ENCODE peak calls at places on chromosomes 2 and 18, in six cellular contexts. P, W, Y, K, D and O are unnamed samples.

GRCh38 chr18:13229021-13229671 is 10.6 kb downstream of the LDLRAD4 start:
- DNase-seq in P (no peak), W (no peak), Y (no peak), K (no peak), D (no peak), O (no peak)

GRCh38 chr2:46469116-46469515 is 10.2 kb upstream of the TMEM247 start:
- DNase-seq in P (no peak), W (no peak), Y (no peak), K (no peak), D (no peak), O (no peak)

GRCh38 chr2:73053316-73054114 is 18.0 kb downstream of the SFXN5 start:
- DNase-seq in P (no peak), W (no peak), Y (no peak), K (no peak), D (no peak), O (no peak)

GRCh38 chr18:39742015-39742466 is 2176.4 kb upstream of the CELF4 start:
- DNase-seq in P (no peak), W (no peak), Y (no peak), K (no peak), D (no peak), O (no peak)

GRCh38 chr2:171279983-171280790 is 119.5 kb upstream of the TLK1 start:
- DNase-seq in P (no peak), W (no peak), Y (no peak), K (no peak), D (no peak), O (no peak)

GRCh38 chr2:174681983-174682577 is 82.2 kb downstream of the CHRNA1 start:
- DNase-seq in P (peak; percentile 62), W (peak; percentile 43), Y (peak; percentile 65), K (peak; percentile 44), D (peak; percentile 40), O (peak; percentile 26)

GRCh38 chr2:112290098-112290497 is 14.7 kb downstream of the ZC3H6 start:
- DNase-seq in P (no peak), W (no peak), Y (no peak), K (no peak), D (no peak), O (no peak)

GRCh38 chr2:44351088-44351487 is 10.2 kb downstream of the PREPL start:
- DNase-seq in P (no peak), W (peak; percentile 23), Y (no peak), K (no peak), D (no peak), O (no peak)

GRCh38 chr2:51213826-51214225 is 181.9 kb upstream of the NRXN1 start:
- DNase-seq in P (no peak), W (no peak), Y (no peak), K (no peak), D (no peak), O (no peak)

GRCh38 chr2:133456971-133457370 is 111.3 kb downstream of the NCKAP5 start:
- DNase-seq in P (no peak), W (no peak), Y (no peak), K (no peak), D (no peak), O (no peak)

GRCh38 chr2:2720351-2720750 is 389.3 kb upstream of the MYT1L start:
- DNase-seq in P (peak; percentile 10), W (no peak), Y (no peak), K (no peak), D (no peak), O (no peak)

GRCh38 chr2:230974096-230974913 is 21.6 kb upstream of the SPATA3 start:
- DNase-seq in P (no peak), W (peak; percentile 90), Y (no peak), K (no peak), D (no peak), O (no peak)

GRCh38 chr2:113150258-113150601 is 22.8 kb downstream of the IL1RN start:
- DNase-seq in P (no peak), W (no peak), Y (no peak), K (no peak), D (no peak), O (no peak)

GRCh38 chr18:26040051-26040656 is 50.3 kb downstream of the SS18 start:
- DNase-seq in P (no peak), W (no peak), Y (no peak), K (no peak), D (no peak), O (no peak)

GRCh38 chr2:232860593-232861241 is 9.3 kb upstream of the SNORC start:
- DNase-seq in P (no peak), W (no peak), Y (no peak), K (no peak), D (no peak), O (no peak)

GRCh38 chr18:57803119-57803969 is at the start of gene ATP8B1:
- DNase-seq in P (peak; percentile 96), W (peak; percentile 81), Y (peak; percentile 98), K (peak; percentile 72), D (peak; percentile 59), O (peak; percentile 16)

GRCh38 chr2:11705063-11705462 is 35.1 kb upstream of the NTSR2 start:
- DNase-seq in P (no peak), W (no peak), Y (no peak), K (no peak), D (no peak), O (no peak)

GRCh38 chr18:49999128-49999527 is 185.8 kb upstream of the ACAA2 start:
- DNase-seq in P (no peak), W (no peak), Y (no peak), K (no peak), D (no peak), O (no peak)

GRCh38 chr2:31075936-31076590 is 62.2 kb downstream of the GALNT14 start:
- DNase-seq in P (no peak), W (peak; percentile 3), Y (no peak), K (no peak), D (no peak), O (no peak)

GRCh38 chr18:34773961-34774754 is 64.1 kb downstream of the DTNA start:
- DNase-seq in P (no peak), W (peak; percentile 29), Y (peak; percentile 54), K (no peak), D (no peak), O (no peak)

GRCh38 chr2:8608411-8608954 is 73.4 kb upstream of the ID2 start:
- DNase-seq in P (no peak), W (no peak), Y (no peak), K (no peak), D (no peak), O (no peak)

GRCh38 chr18:32349728-32350395 is 120.8 kb downstream of the GAREM1 start:
- DNase-seq in P (no peak), W (peak; percentile 98), Y (no peak), K (no peak), D (peak; percentile 81), O (no peak)

DNA sequence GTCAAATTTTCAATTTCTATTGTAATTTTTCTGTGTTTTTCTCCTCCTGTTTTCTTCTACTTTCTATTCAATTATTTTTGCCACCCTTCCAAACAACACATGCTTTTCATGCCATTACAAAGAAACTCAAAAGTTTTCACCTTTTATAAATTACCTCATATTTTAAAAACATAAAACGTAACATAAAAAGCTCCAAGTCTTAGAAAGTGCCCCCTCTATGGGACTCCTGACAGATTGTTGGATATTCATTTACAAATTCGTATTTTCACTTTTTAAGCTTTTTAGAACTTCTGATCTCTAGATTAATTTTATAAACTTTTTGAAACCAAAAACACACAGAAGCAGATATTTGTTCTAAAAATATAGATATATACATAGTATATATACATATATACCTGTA is 1.6 kb downstream of the COL5A2 start:
- DNase-seq in P (no peak), W (peak; percentile 58), Y (no peak), K (no peak), D (no peak), O (no peak)
- TF ChIP-seq CTCF in P (no peak), W (peak; percentile 48), Y (no peak), K (peak; percentile 45), D (peak; percentile 17), O (peak; percentile 61)

DNA sequence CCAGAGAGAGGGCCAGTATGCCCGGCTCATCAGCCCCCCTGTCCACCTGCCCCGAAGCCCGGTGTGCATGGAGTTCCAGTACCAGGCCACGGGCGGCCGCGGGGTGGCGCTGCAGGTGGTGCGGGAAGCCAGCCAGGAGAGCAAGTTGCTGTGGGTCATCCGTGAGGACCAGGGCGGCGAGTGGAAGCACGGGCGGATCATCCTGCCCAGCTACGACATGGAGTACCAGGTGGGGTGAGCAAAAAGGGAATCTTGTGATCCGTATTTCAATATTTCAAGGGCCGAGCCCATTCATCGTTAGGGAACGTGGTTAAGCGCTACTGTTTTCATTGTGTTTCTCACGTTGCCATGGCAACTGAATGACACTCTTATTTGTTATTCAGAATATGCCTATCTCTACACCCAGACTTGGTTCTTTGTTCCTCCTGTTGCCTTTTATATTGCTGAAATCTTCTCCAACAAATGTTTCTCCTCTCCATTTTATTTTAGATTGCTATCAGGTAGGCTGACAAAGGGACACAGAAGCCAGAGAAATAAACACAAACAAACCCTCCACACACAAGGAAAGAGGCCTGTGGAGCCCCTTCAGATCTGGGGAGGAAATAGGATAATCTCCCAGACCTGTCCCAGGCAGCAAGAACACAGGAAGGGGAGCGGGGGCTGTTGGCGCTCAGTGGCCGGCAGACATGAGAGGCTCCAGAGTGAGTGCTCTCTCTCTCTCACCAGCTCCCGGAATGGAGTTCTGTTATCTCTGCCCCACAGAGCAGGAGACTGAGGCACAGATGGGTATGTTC is 81.6 kb downstream of the NRP2 start:
- DNase-seq in P (peak; percentile 68), W (peak; percentile 90), Y (peak; percentile 80), K (peak; percentile 96), D (peak; percentile 53), O (peak; percentile 78)
- TF ChIP-seq CTCF in P (peak; percentile 53), W (peak; percentile 65), Y (peak; percentile 62), K (peak; percentile 92), D (no peak), O (peak; percentile 67)

GRCh38 chr2:69643602-69644505 is at the start of gene AAK1:
- DNase-seq in P (peak; percentile 93), W (peak; percentile 92), Y (peak; percentile 96), K (peak; percentile 89), D (peak; percentile 87), O (peak; percentile 83)
- TF ChIP-seq CTCF in P (no peak), W (no peak), Y (peak; percentile 21), K (no peak), D (peak; percentile 9), O (no peak)

GRCh38 chr2:148812306-148812705 is 62.7 kb upstream of the KIF5C start:
- DNase-seq in P (no peak), W (peak; percentile 92), Y (no peak), K (no peak), D (peak; percentile 79), O (no peak)

GRCh38 chr2:148814853-148815419 is 60.1 kb upstream of the KIF5C start:
- DNase-seq in P (no peak), W (peak; percentile 45), Y (no peak), K (no peak), D (no peak), O (no peak)

GRCh38 chr2:148816176-148816575 is 58.9 kb upstream of the KIF5C start:
- DNase-seq in P (no peak), W (no peak), Y (no peak), K (no peak), D (no peak), O (no peak)

GRCh38 chr2:148814143-148814852 is 60.7 kb upstream of the KIF5C start:
- DNase-seq in P (no peak), W (peak; percentile 78), Y (no peak), K (no peak), D (no peak), O (no peak)

DNA sequence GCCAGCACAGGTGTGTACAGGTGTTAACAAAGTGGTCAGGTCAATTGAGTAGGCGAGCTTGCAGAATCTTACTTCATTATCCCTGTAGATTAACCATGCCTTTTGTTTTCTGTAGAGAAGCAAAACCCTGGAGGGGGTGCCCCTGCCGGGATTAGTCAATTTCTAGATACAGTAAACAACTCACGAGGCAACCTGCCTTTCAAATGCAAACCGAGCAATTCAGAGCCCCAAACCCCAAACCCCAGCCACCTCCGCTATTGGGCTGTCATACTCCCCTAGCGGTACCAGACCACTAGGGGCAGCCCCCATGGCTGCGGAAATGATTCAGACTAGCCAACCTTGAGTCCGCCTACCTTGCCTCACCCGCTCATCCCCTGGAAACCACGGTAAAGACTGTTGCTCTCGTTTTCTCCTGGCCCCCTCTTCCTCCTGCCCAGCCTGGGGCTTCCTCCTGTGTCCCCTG is 61.4 kb upstream of the KIF5C start:
- DNase-seq in P (no peak), W (no peak), Y (no peak), K (peak; percentile 28), D (no peak), O (no peak)
- TF ChIP-seq CTCF in P (peak; percentile 9), W (no peak), Y (no peak), K (peak; percentile 48), D (no peak), O (no peak)